ENCODE peak calls at places on chromosomes 2 and 18, in five cellular contexts. F is pancreas, H is mesenchymal stem cell, Q is right atrium auricular region, U is H9. R is an unnamed sample. For H3K9me3 and H3K4me1, the result is how much of the 10 kb centered on the place peaks cover.

GRCh38 chr2:24875272-24875671 is 44.8 kb downstream of the ADCY3 start:
- DNase-seq in F (no peak), H (no peak), Q (no peak), U (no peak), R (peak)

GRCh38 chr2:200509227-200509607 is 651 bp downstream of the KCTD18 start:
- DNase-seq in Q (no peak), U (no peak), F (no peak), H (peak), R (peak)

GRCh38 chr2:47656715-47657600 is 126.0 kb upstream of the MSH6 start:
- DNase-seq in H (peak), F (no peak), Q (no peak), U (no peak), R (peak)

GRCh38 chr2:136238214-136238551 is 120.2 kb upstream of the CXCR4 start:
- DNase-seq in U (no peak), Q (no peak), H (no peak), F (no peak), R (no peak)

GRCh38 chr2:182043861-182044260 is 58.2 kb downstream of the PPP1R1C start:
- DNase-seq in Q (no peak), U (no peak), H (no peak), F (no peak), R (no peak)

GRCh38 chr18:46184296-46185080 is 80.3 kb downstream of the HAUS1 start:
- DNase-seq in H (no peak), Q (no peak), U (no peak), F (no peak), R (no peak)

GRCh38 chr2:54416166-54416798 is 39.8 kb upstream of the SPTBN1 start:
- DNase-seq in H (peak), U (no peak), Q (no peak), F (no peak), R (peak)

GRCh38 chr2:8594731-8595427 is 87.0 kb upstream of the ID2 start:
- DNase-seq in F (no peak), U (no peak), H (no peak), Q (no peak), R (peak)

GRCh38 chr18:48740068-48740440 is 201.2 kb downstream of the CTIF start:
- DNase-seq in Q (no peak), H (no peak), U (no peak), F (no peak), R (peak)

GRCh38 chr18:24875286-24875685 is 414.8 kb downstream of the HRH4 start:
- DNase-seq in Q (no peak), F (no peak), H (no peak), U (no peak), R (no peak)

GRCh38 chr2:43939695-43940094 is 56.1 kb downstream of the LRPPRC start:
- DNase-seq in F (no peak), H (no peak), U (no peak), Q (no peak), R (no peak)

GRCh38 chr2:240423788-240424191 is 11.7 kb upstream of the GPC1 start:
- DNase-seq in Q (no peak), F (peak), U (peak), H (no peak), R (peak)

GRCh38 chr2:54114936-54115283 is 505 bp upstream of the ACYP2 start:
- DNase-seq in Q (no peak), H (no peak), U (no peak), F (no peak), R (no peak)

GRCh38 chr2:189540551-189540950 is 40.0 kb downstream of the SLC40A1 start:
- DNase-seq in F (no peak), Q (no peak), H (no peak), U (no peak), R (no peak)

GRCh38 chr2:6412533-6413085 is 453.1 kb downstream of the CMPK2 start:
- DNase-seq in F (no peak), Q (no peak), H (peak), U (no peak), R (peak)

GRCh38 chr2:40448476-40449079 is 3.3 kb downstream of the SLC8A1 start:
- DNase-seq in F (no peak), U (peak), Q (no peak), H (peak), R (no peak)

GRCh38 chr2:16336916-16337315 is 328.7 kb downstream of the CYRIA start:
- DNase-seq in F (no peak), H (no peak), Q (no peak), U (no peak), R (no peak)

GRCh38 chr2:172427990-172428840 is 829 bp downstream of the ITGA6 start:
- DNase-seq in F (peak), U (peak), Q (no peak), H (peak), R (peak)

GRCh38 chr2:238403632-238404405 is 22.9 kb upstream of the ASB1 start:
- DNase-seq in U (no peak), H (no peak), Q (no peak), F (no peak), R (no peak)

GRCh38 chr2:98781822-98782221 is 50.9 kb upstream of the MGAT4A start:
- DNase-seq in H (no peak), Q (no peak), U (no peak), F (no peak), R (no peak)

GRCh38 chr2:198916548-198916947 is 541.2 kb downstream of the SATB2 start:
- DNase-seq in F (no peak), H (no peak), Q (no peak), U (no peak), R (no peak)

GRCh38 chr2:170314744-170315447 is 136.9 kb downstream of the MYO3B start:
- DNase-seq in Q (no peak), H (no peak), F (no peak), U (no peak), R (no peak)

GRCh38 chr18:62336618-62337017 is 11.5 kb downstream of the TNFRSF11A start:
- DNase-seq in U (no peak), H (no peak), F (no peak), Q (no peak), R (no peak)

DNA sequence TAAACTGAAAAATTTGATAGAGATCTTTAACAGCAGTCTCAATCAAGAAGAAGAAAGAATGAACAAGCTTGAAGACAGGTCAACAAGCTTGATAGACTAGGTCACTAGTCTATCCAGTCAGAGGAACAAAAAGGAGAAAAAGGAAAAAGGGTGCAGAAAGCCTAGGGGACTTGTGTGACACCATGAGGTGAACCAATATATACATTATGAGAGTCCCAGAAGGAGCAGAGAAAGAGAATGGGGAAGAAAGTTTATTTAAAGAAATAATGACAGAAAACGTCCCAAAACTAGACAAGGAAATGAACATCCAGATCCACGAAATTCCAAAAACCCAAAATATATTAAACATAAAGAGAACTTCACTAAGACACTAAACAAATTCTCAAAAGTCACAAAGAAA is 84.5 kb downstream of the VAPA start:
- DNase-seq in U (no peak), H (no peak), F (no peak), Q (no peak), R (no peak)
- H3K9me3 ChIP-seq in U (under half), H (under half), F (under half), Q (under half), R (under half)

DNA sequence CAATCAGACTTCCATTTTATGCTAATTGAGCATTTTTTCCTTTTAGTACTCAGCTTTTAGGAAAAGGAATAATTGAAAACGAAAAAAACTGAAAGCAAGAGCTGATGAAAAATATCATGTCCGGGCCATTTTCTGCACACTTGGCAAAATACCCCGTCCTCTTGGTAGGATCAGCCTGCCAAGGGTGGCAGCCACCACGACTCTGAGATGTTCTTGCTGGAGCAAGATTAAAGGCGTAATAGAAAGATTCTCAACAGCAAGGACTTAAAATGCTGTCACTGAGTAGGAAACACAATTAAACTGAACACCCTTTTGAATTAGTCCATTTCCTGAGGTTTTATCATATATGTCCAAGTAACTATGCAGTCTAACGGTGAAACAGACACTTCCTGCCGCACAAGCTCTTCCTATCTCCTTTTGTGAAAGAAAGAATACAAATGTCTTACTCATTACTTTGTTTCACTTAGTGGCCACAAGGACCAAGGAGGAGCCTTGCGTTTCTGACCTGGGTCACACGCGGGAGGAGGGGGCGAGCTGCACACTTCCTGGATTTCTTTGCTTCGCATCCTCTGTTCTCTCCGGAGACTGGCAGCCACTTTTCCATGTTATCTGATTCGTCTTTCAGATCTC is 222.7 kb downstream of the PIEZO2 start:
- DNase-seq in Q (no peak), F (no peak), H (peak), U (no peak), R (no peak)
- H3K4me1 ChIP-seq in Q (under half), F (under half), H (under half), U (under half), R (under half)

GRCh38 chr2:67544286-67544685 is 147.2 kb downstream of the ETAA1 start:
- DNase-seq in H (no peak), U (no peak), F (no peak), Q (no peak), R (no peak)

GRCh38 chr2:67540962-67541361 is 143.8 kb downstream of the ETAA1 start:
- DNase-seq in Q (no peak), U (no peak), F (no peak), H (no peak), R (no peak)
- H3K9me3 ChIP-seq in Q (under half), U (under half), F (under half), H (under half), R (under half)

GRCh38 chr18:9926223-9926894 is 12.5 kb downstream of the VAPA start:
- DNase-seq in H (no peak), F (no peak), Q (no peak), U (no peak), R (peak)
- H3K4me1 ChIP-seq in H (under half), F (half or more), Q (half or more), U (under half), R (under half)

DNA sequence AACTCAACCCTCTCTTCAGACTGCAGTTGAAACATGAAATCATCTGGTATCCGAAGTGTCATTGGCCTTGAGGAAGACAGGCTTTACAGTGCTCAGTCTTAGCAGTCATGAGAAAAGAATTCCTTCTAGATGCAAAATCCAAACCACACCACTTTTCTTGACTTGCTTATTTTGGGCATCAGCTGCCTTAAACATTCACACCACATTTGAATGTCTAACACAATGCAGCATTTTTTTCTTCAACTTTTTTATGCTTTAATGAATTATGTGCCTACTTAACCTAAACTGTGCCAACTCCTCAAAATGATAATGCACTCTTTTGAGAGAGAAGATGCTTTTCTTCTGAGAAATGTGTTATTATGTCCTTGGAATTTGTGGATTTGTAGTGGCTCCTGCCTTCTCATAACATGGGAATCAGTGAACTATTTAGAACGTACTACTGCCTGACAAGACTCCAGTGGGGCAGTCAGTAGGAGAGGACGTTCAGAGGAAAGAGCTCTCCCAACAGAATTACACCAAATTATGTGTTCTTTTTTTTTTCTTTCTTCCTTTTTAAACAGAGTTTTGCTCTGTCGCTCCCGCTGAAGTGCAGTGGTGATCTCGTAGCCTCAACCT is 3.2 kb upstream of the FAM98A start:
- DNase-seq in Q (no peak), H (peak), F (no peak), U (no peak), R (peak)
- H3K9me3 ChIP-seq in Q (under half), H (under half), F (under half), U (under half), R (under half)

GRCh38 chr2:104321141-104321799 is 532.6 kb upstream of the POU3F3 start:
- DNase-seq in F (no peak), Q (no peak), H (no peak), U (no peak), R (peak)

GRCh38 chr2:104318001-104318555 is 535.8 kb upstream of the POU3F3 start:
- DNase-seq in U (no peak), Q (no peak), F (no peak), H (no peak), R (no peak)

DNA sequence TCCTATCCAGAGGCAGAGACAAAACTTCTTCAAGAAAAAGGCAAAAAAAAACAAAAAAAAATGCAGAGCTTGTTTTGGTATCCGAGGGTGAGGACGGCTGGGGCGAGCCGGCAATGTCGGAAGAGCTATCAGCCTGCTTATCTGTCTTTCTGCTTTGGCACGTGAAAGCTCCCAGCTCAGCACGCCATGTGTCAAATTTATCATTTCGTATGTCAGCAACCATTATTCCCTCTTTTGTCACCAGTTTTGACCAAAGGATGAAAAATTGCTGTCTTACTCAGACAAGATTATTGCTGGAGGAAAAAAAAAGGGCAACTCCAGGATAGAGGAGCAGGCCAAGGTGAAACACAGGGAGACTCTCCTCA is 532.1 kb upstream of the POU3F3 start:
- DNase-seq in F (no peak), H (no peak), Q (no peak), U (no peak), R (no peak)
- H3K4me1 ChIP-seq in F (under half), H (under half), Q (under half), U (under half), R (under half)

GRCh38 chr18:78621141-78621540 is 358.5 kb upstream of the SALL3 start:
- DNase-seq in U (no peak), F (no peak), H (no peak), Q (no peak), R (no peak)
- H3K9me3 ChIP-seq in U (under half), F (under half), H (under half), Q (under half), R (under half)

GRCh38 chr2:121473502-121473901 is 57.2 kb upstream of the RNU4ATAC start:
- DNase-seq in H (no peak), U (no peak), F (no peak), Q (no peak), R (no peak)

GRCh38 chr2:121478996-121479735 is 51.5 kb upstream of the RNU4ATAC start:
- DNase-seq in F (no peak), Q (no peak), H (no peak), U (no peak), R (peak)

GRCh38 chr2:121472465-121472993 is 58.2 kb upstream of the RNU4ATAC start:
- DNase-seq in F (no peak), Q (no peak), U (no peak), H (no peak), R (no peak)

GRCh38 chr2:121476714-121477113 is 54.0 kb upstream of the RNU4ATAC start:
- DNase-seq in H (peak), F (no peak), U (no peak), Q (no peak), R (no peak)

GRCh38 chr2:121475811-121476571 is 54.7 kb upstream of the RNU4ATAC start:
- DNase-seq in H (peak), F (no peak), U (no peak), Q (no peak), R (no peak)
- H3K4me1 ChIP-seq in H (under half), F (under half), U (under half), Q (half or more), R (under half)

DNA sequence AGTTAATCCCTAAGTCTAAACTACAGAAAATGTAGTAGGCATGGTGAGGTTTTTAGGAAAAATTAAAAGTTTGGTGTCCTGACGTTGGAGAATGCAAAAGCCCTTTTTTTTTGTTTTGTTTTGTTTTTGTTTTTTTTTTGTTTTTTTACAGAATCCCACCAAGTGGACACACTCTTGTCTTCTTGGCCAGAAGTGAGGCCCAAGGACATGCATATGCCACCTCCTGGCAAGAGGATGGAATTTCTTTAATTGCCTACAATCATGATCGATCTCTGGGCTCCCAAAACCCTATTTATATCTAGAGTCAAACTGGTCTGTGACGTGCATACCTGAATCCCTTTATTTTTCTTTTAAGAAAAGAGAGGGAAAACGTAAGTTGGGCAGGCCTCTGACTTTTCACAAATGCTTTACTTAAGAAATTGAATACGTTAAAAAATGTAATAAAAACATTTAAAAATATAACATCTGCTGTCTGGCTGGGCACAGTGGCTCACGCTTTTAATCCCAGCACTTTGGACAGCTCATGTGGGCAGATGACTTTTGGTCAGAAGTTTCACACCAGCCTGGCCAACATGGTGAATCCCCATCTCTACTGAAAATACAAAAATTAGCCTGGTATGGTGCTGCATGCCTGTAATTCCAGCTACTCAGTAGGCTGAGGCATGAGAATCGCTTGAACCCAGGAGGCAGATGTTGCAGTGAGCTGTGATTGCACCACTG is 502.7 kb downstream of the CBLN2 start:
- DNase-seq in H (no peak), U (no peak), Q (no peak), F (no peak), R (no peak)
- H3K9me3 ChIP-seq in H (under half), U (under half), Q (under half), F (under half), R (under half)

DNA sequence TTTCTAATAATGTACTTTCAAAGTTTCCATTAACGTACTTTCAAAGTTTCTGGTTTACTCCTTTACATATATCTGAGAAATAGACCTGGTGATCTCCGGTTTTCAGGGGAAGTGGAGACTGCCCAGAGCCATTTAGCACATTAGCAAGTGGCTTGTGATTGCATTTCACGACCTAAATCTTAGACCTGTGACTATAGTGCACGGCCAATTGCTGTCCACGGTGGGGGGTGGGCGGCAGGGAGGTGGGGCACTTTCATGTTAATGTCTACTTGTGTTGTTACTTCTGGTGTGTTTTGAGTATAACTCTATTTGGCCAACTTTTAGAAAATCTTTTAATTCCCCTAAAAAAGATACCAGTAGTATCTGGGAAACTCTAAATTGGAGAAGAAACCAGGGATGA is 11.3 kb downstream of the GATA6 start:
- DNase-seq in U (no peak), F (peak), H (no peak), Q (peak), R (no peak)
- H3K4me1 ChIP-seq in U (under half), F (half or more), H (under half), Q (half or more), R (under half)

R was measured in osteoblast.